ENCODE peak calls at places on chromosomes 3 and 15, in nine cellular contexts. V is GM12892, E is esophagus muscularis mucosa, C is HCT116, A is right lobe of liver, B is testis, S is H1, M is heart left ventricle, T is Peyer's patch. O is an unnamed sample.

GRCh38 chr3:69390771-69391170 is 4.9 kb upstream of the FRMD4B start:
- DNase-seq in E (no peak), A (no peak), B (no peak), S (no peak), T (no peak), V (no peak), M (no peak), C (no peak), O (no peak)

GRCh38 chr3:59463253-59463652 is 413.4 kb upstream of the CFAP20DC start:
- DNase-seq in V (no peak), A (no peak), S (no peak), C (no peak), B (no peak), E (no peak), T (no peak), M (no peak), O (no peak)

GRCh38 chr3:159620873-159621272 is 367.8 kb upstream of the IL12A start:
- DNase-seq in M (no peak), A (no peak), V (no peak), B (no peak), C (peak; percentile 35), T (no peak), S (no peak), E (no peak), O (no peak)

GRCh38 chr3:126870608-126871210 is 112.2 kb upstream of the PLXNA1 start:
- DNase-seq in C (no peak), V (no peak), A (no peak), B (peak; percentile 47), T (no peak), S (no peak), M (no peak), E (no peak), O (no peak)

GRCh38 chr3:196528639-196529233 is 13.6 kb upstream of the SMCO1 start:
- DNase-seq in M (peak; percentile 79), B (peak; percentile 84), A (peak; percentile 81), C (peak; percentile 42), E (peak; percentile 93), V (peak; percentile 88), S (peak; percentile 17), T (peak; percentile 59), O (peak; percentile 84)

GRCh38 chr15:89492111-89492641 is 4.2 kb downstream of the RHCG start:
- DNase-seq in S (no peak), M (no peak), E (no peak), T (no peak), B (no peak), A (peak; percentile 51), V (no peak), C (no peak), O (no peak)

GRCh38 chr3:103126111-103126510 is 691.3 kb downstream of the ZPLD1 start:
- DNase-seq in C (no peak), S (no peak), A (no peak), V (no peak), T (no peak), M (no peak), B (no peak), E (no peak), O (no peak)

GRCh38 chr15:80194914-80195313 is 42.1 kb downstream of the FAH start:
- DNase-seq in E (no peak), M (no peak), C (no peak), T (no peak), S (no peak), A (no peak), B (no peak), V (no peak), O (no peak)

GRCh38 chr3:65713016-65713415 is 325.7 kb downstream of the MAGI1 start:
- DNase-seq in B (no peak), M (no peak), E (no peak), A (no peak), T (no peak), V (no peak), S (no peak), C (no peak), O (no peak)

GRCh38 chr3:146715176-146715575 is 110.0 kb upstream of the PLSCR5 start:
- DNase-seq in V (no peak), C (no peak), B (no peak), E (no peak), T (no peak), S (no peak), A (no peak), M (no peak), O (no peak)

GRCh38 chr15:56150204-56150603 is 93.5 kb downstream of the RFX7 start:
- DNase-seq in E (no peak), S (no peak), B (no peak), A (no peak), M (no peak), C (no peak), T (no peak), V (no peak), O (no peak)

GRCh38 chr3:195071011-195071728 is 199.8 kb downstream of the XXYLT1 start:
- DNase-seq in C (no peak), T (no peak), S (no peak), M (no peak), E (no peak), B (no peak), A (peak; percentile 39), V (no peak), O (no peak)

GRCh38 chr3:13972679-13973379 is 93.0 kb upstream of the WNT7A start:
- DNase-seq in B (no peak), M (no peak), E (no peak), T (no peak), S (no peak), V (no peak), A (no peak), C (no peak), O (no peak)

GRCh38 chr3:114351123-114351821 is 57.4 kb downstream of the TIGIT start:
- DNase-seq in M (no peak), A (peak; percentile 57), T (no peak), E (no peak), C (no peak), S (no peak), V (no peak), B (no peak), O (no peak)

GRCh38 chr3:124853446-124853845 is 33.7 kb downstream of the ITGB5 start:
- DNase-seq in M (no peak), V (no peak), B (no peak), E (no peak), A (no peak), S (no peak), C (no peak), T (no peak), O (no peak)

GRCh38 chr15:65869954-65870871 is 922 bp downstream of the RAB11A start:
- DNase-seq in C (no peak), M (peak; percentile 66), S (no peak), V (no peak), E (no peak), T (peak; percentile 27), A (peak; percentile 59), B (peak; percentile 60), O (peak; percentile 69)
- TF ChIP-seq POLR2A in C (no peak), M (no peak), S (no peak), V (no peak), E (no peak), T (peak; percentile 21), A (peak; percentile 55), B (no peak), O (no peak)

GRCh38 chr3:23894166-23895061 is 22.4 kb downstream of the NKIRAS1 start:
- DNase-seq in A (no peak), V (no peak), B (no peak), T (no peak), E (no peak), S (no peak), M (no peak), C (no peak), O (no peak)
- TF ChIP-seq POLR2A in A (no peak), V (peak; percentile 19), B (no peak), T (no peak), E (no peak), S (no peak), M (no peak), C (no peak), O (no peak)

DNA sequence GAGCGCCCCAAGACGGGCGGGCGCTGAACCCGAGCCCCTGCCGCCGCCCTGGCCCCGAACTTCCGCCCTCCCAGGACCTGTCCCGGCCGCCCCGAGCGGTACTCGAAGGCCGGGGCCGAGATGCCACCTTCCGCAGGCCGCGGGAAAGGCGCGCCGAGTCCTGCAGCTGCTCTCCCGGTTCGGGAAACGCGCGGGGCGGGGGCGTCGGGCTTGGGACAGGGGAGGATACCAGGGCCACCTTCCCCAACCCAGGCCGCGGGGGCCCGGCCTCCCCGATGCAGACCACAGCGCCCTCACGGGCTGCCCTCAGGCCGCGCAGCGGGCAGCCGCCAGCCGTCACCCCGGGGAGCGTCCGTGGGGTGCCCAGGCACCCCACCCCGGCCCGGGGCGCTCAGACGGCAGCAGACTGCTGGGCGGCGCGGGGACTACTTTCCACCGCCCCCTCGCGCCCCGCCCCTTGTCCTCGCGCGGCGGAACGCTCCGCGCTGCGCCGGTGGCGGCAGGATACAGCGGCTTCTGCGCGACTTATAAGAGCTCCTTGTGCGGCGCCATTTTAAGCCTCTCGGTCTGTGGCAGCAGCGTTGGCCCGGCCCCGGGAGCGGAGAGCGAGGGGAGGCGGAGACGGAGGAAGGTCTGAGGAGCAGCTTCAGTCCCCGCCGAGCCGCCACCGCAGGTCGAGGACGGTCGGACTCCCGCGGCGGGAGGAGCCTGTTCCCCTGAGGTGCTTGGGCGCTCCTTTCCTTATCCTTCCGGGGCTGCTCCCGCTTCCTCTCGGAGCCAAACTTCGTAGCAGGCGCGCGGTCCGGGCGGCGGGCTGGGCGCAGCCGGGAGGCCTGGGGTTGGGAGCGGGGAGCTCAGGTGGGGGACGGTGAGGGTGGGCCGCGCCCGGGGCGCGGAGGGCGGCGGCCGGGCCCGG is at the start of gene CTNNB1:
- DNase-seq in V (peak; percentile 47), S (peak; percentile 70), M (peak; percentile 94), C (peak; percentile 83), E (peak; percentile 98), A (peak; percentile 93), T (peak; percentile 92), B (peak; percentile 96), O (peak; percentile 96)
- TF ChIP-seq POLR2A in V (peak; percentile 99), S (peak; percentile 99), M (no peak), C (peak; percentile 91), E (peak; percentile 92), A (peak; percentile 99), T (peak; percentile 99), B (peak; percentile 86), O (peak; percentile 98)

DNA sequence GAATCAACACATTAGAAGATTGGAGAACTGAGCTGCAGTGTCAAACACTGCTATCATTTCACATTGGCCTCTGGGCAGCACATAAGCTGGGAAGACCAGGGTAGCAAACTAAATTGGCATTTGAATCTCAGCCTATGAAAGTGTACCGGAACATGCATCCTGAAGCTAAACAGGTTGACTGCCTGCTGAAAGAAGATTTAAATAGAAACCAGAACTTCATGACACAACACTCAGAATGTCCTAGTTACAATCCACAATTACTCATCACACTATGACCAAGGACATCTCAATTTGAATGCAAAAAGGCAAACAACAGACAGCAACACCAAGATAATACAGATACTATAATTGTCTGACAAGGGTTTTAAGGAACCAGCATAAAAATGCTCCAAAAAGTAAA is 26.2 kb downstream of the TM2D3 start:
- DNase-seq in S (no peak), B (no peak), T (no peak), A (no peak), C (no peak), V (no peak), E (no peak), M (no peak), O (no peak)
- TF ChIP-seq POLR2A in S (no peak), B (no peak), T (no peak), A (no peak), C (no peak), V (no peak), E (no peak), M (no peak), O (no peak)

DNA sequence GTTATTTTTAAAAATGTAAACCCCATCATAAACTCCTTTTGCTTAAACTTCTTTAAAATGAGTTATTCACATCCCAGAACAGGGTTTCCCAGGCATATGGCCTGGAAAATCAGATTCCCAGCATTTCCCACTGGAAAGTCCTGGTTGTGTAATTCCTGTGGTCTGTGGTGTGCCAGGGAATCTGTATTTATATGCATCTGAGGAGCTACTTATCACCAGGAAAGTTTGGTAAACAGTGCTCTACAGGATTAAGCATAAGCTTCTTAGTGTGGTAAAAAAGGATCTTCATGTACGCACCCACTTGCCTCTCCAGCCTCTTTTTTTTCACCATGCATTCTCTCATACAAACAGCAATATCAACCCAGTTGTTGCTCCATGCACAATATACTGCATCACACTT is 28.2 kb downstream of the MEIS2 start:
- DNase-seq in B (no peak), C (no peak), E (no peak), V (no peak), A (no peak), S (no peak), M (no peak), T (no peak), O (no peak)
- TF ChIP-seq POLR2A in B (no peak), C (no peak), E (no peak), V (no peak), A (no peak), S (no peak), M (no peak), T (no peak), O (no peak)